ENCODE peak calls at places on chromosomes 3 and 15, in five cellular contexts. One of them, this sample, is unnamed.

GRCh38 chr3:69212411-69213160 is 90.2 kb upstream of the LMOD3 start:
- DNase-seq in DMS153: no peak
- DNase-seq in EL: peak; percentile 66
- DNase-seq in glutamatergic neuron: no peak
- DNase-seq in activated CD4-positive, alpha-beta T cell treated with anti-CD3 and anti-CD28 coated beads, Interleukin-2, amount 10 ng/mL, durations not matched to agents 7 days and 5 days: no peak
- DNase-seq in this sample: no peak

GRCh38 chr3:12040902-12041301 is 36.7 kb downstream of the SYN2 start:
- DNase-seq in activated CD4-positive, alpha-beta T cell treated with anti-CD3 and anti-CD28 coated beads, Interleukin-2, amount 10 ng/mL, durations not matched to agents 7 days and 5 days: no peak
- DNase-seq in EL: no peak
- DNase-seq in DMS153: no peak
- DNase-seq in glutamatergic neuron: no peak
- DNase-seq in this sample: no peak

GRCh38 chr3:42353632-42354031 is 56.8 kb downstream of the LYZL4 start:
- DNase-seq in glutamatergic neuron: no peak
- DNase-seq in EL: no peak
- DNase-seq in activated CD4-positive, alpha-beta T cell treated with anti-CD3 and anti-CD28 coated beads, Interleukin-2, amount 10 ng/mL, durations not matched to agents 7 days and 5 days: no peak
- DNase-seq in DMS153: no peak
- DNase-seq in this sample: no peak

GRCh38 chr3:114439279-114439678 is 145.5 kb downstream of the TIGIT start:
- DNase-seq in activated CD4-positive, alpha-beta T cell treated with anti-CD3 and anti-CD28 coated beads, Interleukin-2, amount 10 ng/mL, durations not matched to agents 7 days and 5 days: no peak
- DNase-seq in glutamatergic neuron: no peak
- DNase-seq in DMS153: no peak
- DNase-seq in EL: peak; percentile 80
- DNase-seq in this sample: no peak

GRCh38 chr3:13617981-13618380 is 69.1 kb downstream of the FBLN2 start:
- DNase-seq in glutamatergic neuron: no peak
- DNase-seq in EL: no peak
- DNase-seq in activated CD4-positive, alpha-beta T cell treated with anti-CD3 and anti-CD28 coated beads, Interleukin-2, amount 10 ng/mL, durations not matched to agents 7 days and 5 days: no peak
- DNase-seq in DMS153: no peak
- DNase-seq in this sample: no peak

GRCh38 chr3:154139996-154140436 is 18.8 kb downstream of the ARHGEF26 start:
- DNase-seq in EL: no peak
- DNase-seq in glutamatergic neuron: no peak
- DNase-seq in activated CD4-positive, alpha-beta T cell treated with anti-CD3 and anti-CD28 coated beads, Interleukin-2, amount 10 ng/mL, durations not matched to agents 7 days and 5 days: no peak
- DNase-seq in DMS153: no peak
- DNase-seq in this sample: no peak

GRCh38 chr15:85327820-85328219 is 52.6 kb upstream of the AKAP13 start:
- DNase-seq in EL: no peak
- DNase-seq in activated CD4-positive, alpha-beta T cell treated with anti-CD3 and anti-CD28 coated beads, Interleukin-2, amount 10 ng/mL, durations not matched to agents 7 days and 5 days: no peak
- DNase-seq in glutamatergic neuron: no peak
- DNase-seq in DMS153: no peak
- DNase-seq in this sample: no peak

GRCh38 chr3:179321585-179322322 is 1.1 kb upstream of the ZNF639 start:
- DNase-seq in glutamatergic neuron: peak; percentile 27
- DNase-seq in EL: peak; percentile 64
- DNase-seq in activated CD4-positive, alpha-beta T cell treated with anti-CD3 and anti-CD28 coated beads, Interleukin-2, amount 10 ng/mL, durations not matched to agents 7 days and 5 days: peak; percentile 22
- DNase-seq in DMS153: no peak
- DNase-seq in this sample: peak; percentile 49

GRCh38 chr3:50194903-50195500 is 3.6 kb downstream of the GNAT1 start:
- DNase-seq in DMS153: no peak
- DNase-seq in EL: no peak
- DNase-seq in activated CD4-positive, alpha-beta T cell treated with anti-CD3 and anti-CD28 coated beads, Interleukin-2, amount 10 ng/mL, durations not matched to agents 7 days and 5 days: no peak
- DNase-seq in glutamatergic neuron: no peak
- DNase-seq in this sample: no peak

GRCh38 chr3:146308682-146309081 is 57.8 kb upstream of the PLSCR4 start:
- DNase-seq in activated CD4-positive, alpha-beta T cell treated with anti-CD3 and anti-CD28 coated beads, Interleukin-2, amount 10 ng/mL, durations not matched to agents 7 days and 5 days: no peak
- DNase-seq in EL: peak; percentile 84
- DNase-seq in DMS153: no peak
- DNase-seq in glutamatergic neuron: no peak
- DNase-seq in this sample: no peak

GRCh38 chr15:82231842-82232241 is 30.7 kb downstream of the EFL1 start:
- DNase-seq in DMS153: no peak
- DNase-seq in glutamatergic neuron: no peak
- DNase-seq in activated CD4-positive, alpha-beta T cell treated with anti-CD3 and anti-CD28 coated beads, Interleukin-2, amount 10 ng/mL, durations not matched to agents 7 days and 5 days: no peak
- DNase-seq in EL: no peak
- DNase-seq in this sample: no peak

GRCh38 chr15:83462953-83463433 is 15.9 kb downstream of the SH3GL3 start:
- DNase-seq in activated CD4-positive, alpha-beta T cell treated with anti-CD3 and anti-CD28 coated beads, Interleukin-2, amount 10 ng/mL, durations not matched to agents 7 days and 5 days: no peak
- DNase-seq in EL: no peak
- DNase-seq in DMS153: no peak
- DNase-seq in glutamatergic neuron: no peak
- DNase-seq in this sample: no peak

GRCh38 chr15:49320337-49320736 is 102.7 kb upstream of the FGF7 start:
- DNase-seq in DMS153: no peak
- DNase-seq in EL: no peak
- DNase-seq in activated CD4-positive, alpha-beta T cell treated with anti-CD3 and anti-CD28 coated beads, Interleukin-2, amount 10 ng/mL, durations not matched to agents 7 days and 5 days: no peak
- DNase-seq in glutamatergic neuron: no peak
- DNase-seq in this sample: no peak

GRCh38 chr3:54649551-54649950 is 278.3 kb downstream of the LRTM1 start:
- DNase-seq in activated CD4-positive, alpha-beta T cell treated with anti-CD3 and anti-CD28 coated beads, Interleukin-2, amount 10 ng/mL, durations not matched to agents 7 days and 5 days: no peak
- DNase-seq in glutamatergic neuron: no peak
- DNase-seq in DMS153: no peak
- DNase-seq in EL: no peak
- DNase-seq in this sample: no peak

GRCh38 chr3:65963787-65964707 is 74.7 kb downstream of the MAGI1 start:
- DNase-seq in EL: peak; percentile 89
- DNase-seq in activated CD4-positive, alpha-beta T cell treated with anti-CD3 and anti-CD28 coated beads, Interleukin-2, amount 10 ng/mL, durations not matched to agents 7 days and 5 days: no peak
- DNase-seq in glutamatergic neuron: no peak
- DNase-seq in DMS153: no peak
- DNase-seq in this sample: no peak